ENCODE peak calls at places on chromosomes 1 and 21, in eight cellular contexts. N is tibial artery, A is adrenal gland, U is mammary epithelial cell, W is neural progenitor cell, E is right cardiac atrium, C is MM.1S, Q is dorsolateral prefrontal cortex. F is an unnamed sample.

GRCh38 chr1:235011064-235011598 is 117.5 kb downstream of the TOMM20 start:
- DNase-seq in W (no peak), C (no peak), E (no peak), Q (no peak), U (no peak), A (no peak), N (no peak), F (no peak)

GRCh38 chr1:64073705-64074104 is 129.7 kb upstream of the UBE2U start:
- DNase-seq in W (peak; percentile 49), C (no peak), E (no peak), N (no peak), Q (no peak), A (peak; percentile 65), U (peak; percentile 64), F (no peak)

GRCh38 chr1:29311352-29312030 is 75.2 kb downstream of the PTPRU start:
- DNase-seq in C (no peak), A (no peak), Q (no peak), E (no peak), U (no peak), N (no peak), W (no peak), F (no peak)

GRCh38 chr1:207181838-207182237 is 77.8 kb downstream of the C4BPA start:
- DNase-seq in N (no peak), C (no peak), U (peak; percentile 44), Q (no peak), W (no peak), E (no peak), A (no peak), F (no peak)

GRCh38 chr1:110524311-110525249 is 5.6 kb upstream of the KCNA10 start:
- DNase-seq in Q (peak; percentile 76), E (no peak), U (peak; percentile 41), C (peak; percentile 42), A (peak; percentile 27), W (peak; percentile 83), N (no peak), F (no peak)

GRCh38 chr1:7549277-7549676 is 221.8 kb upstream of the VAMP3 start:
- DNase-seq in E (no peak), A (no peak), U (peak; percentile 89), N (no peak), W (no peak), Q (no peak), C (no peak), F (no peak)

GRCh38 chr1:71587961-71588360 is 507.1 kb upstream of the ZRANB2 start:
- DNase-seq in U (peak; percentile 18), A (no peak), E (no peak), C (peak; percentile 32), W (peak; percentile 11), Q (no peak), N (no peak), F (no peak)

GRCh38 chr1:233543338-233544255 is 70.3 kb upstream of the KCNK1 start:
- DNase-seq in Q (peak; percentile 77), C (no peak), W (no peak), U (peak; percentile 98), A (peak; percentile 91), N (no peak), E (peak; percentile 14), F (no peak)

GRCh38 chr1:35449334-35450008 is 107.7 kb downstream of the KIAA0319L start:
- DNase-seq in N (no peak), E (no peak), Q (no peak), U (peak; percentile 96), A (peak; percentile 79), W (no peak), C (no peak), F (no peak)

GRCh38 chr1:17292299-17293198 is 15.4 kb upstream of the PADI4 start:
- DNase-seq in E (no peak), N (no peak), C (no peak), U (peak; percentile 77), A (no peak), Q (no peak), W (no peak), F (no peak)

GRCh38 chr21:32474179-32475059 is 61.9 kb downstream of the EVA1C start:
- DNase-seq in C (no peak), W (no peak), E (no peak), U (peak; percentile 12), A (no peak), N (no peak), Q (no peak), F (no peak)

GRCh38 chr21:32477424-32477745 is 64.9 kb downstream of the EVA1C start:
- DNase-seq in Q (no peak), A (no peak), U (no peak), N (no peak), C (no peak), E (no peak), W (no peak), F (no peak)

GRCh38 chr21:32472890-32473765 is 60.6 kb downstream of the EVA1C start:
- DNase-seq in A (no peak), N (no peak), C (no peak), Q (no peak), W (no peak), E (no peak), U (no peak), F (no peak)

GRCh38 chr21:32476661-32477423 is 64.3 kb downstream of the EVA1C start:
- DNase-seq in A (no peak), U (no peak), E (no peak), N (no peak), Q (no peak), W (no peak), C (no peak), F (no peak)

DNA sequence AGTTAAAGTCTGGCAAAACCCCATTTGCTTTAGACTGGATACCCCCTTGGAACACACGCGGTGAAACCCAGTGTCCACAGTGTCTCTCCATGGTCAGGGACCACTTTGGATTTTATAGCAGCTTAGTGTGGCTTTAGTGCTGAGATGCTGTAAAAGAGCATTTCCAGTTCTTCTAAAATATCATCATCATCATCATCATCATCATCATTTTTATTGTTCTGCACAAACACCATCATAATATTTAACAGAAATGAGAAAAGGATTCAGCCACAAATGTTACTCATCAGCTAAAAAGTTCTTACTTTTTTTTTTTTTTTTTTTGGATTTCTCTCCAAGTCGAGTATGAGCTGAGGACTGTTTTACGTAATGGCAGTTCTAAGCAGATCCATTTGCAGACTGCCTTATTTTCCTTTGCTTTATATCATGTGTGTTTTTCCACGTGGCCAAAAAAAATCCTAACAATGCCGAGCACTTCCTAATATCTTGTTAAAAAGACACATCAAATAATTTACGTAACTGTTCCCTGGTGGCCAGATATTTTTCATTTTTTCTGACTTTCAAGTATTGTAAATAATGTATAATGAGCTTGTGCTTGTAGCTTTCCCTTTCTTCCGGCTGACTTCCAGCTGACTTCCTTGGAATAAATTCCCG is 62.8 kb downstream of the EVA1C start:
- DNase-seq in W (no peak), A (no peak), Q (no peak), U (no peak), N (no peak), E (no peak), C (no peak), F (no peak)
- H3K27ac ChIP-seq in W (no peak overlapping the region), A (no peak overlapping the region), Q (no peak overlapping the region), U (no peak overlapping the region), N (peak overlapping the region; percentile 14), E (no peak overlapping the region), C (no peak overlapping the region), F (no peak overlapping the region)

GRCh38 chr1:19468397-19468956 is 16.9 kb downstream of the CAPZB start:
- DNase-seq in N (no peak), C (no peak), A (peak; percentile 46), W (no peak), Q (no peak), U (no peak), E (peak; percentile 58), F (no peak)
- H3K27ac ChIP-seq in N (peak overlapping the region; percentile 52), C (no peak overlapping the region), A (peak overlapping the region; percentile 57), W (no peak overlapping the region), Q (peak overlapping the region; percentile 2), U (no peak overlapping the region), E (no peak overlapping the region), F (peak overlapping the region; percentile 44)

DNA sequence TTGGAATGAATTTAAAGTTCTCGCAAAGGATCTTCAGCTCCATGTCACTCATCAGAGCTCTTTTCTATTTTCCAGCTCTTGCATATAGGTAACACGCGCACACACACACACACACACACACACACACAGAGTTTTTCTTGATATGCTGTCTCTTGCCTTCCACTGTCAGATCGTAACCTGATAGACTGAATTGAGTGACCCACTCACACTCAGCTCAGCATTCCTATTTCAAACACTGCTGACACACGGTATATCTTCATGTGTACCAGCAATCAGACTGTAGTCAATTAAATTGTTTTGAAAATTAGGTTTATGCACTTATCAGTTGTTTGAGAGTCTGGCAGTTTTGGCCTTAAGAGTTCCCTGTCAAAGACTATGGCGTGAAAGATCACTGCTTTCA is 214.2 kb downstream of the PBX1 start:
- DNase-seq in W (no peak), C (no peak), A (no peak), N (no peak), Q (no peak), U (no peak), E (no peak), F (no peak)
- H3K27ac ChIP-seq in W (no peak overlapping the region), C (no peak overlapping the region), A (peak overlapping the region; percentile 22), N (peak overlapping the region; percentile 72), Q (no peak overlapping the region), U (peak overlapping the region; percentile 62), E (peak overlapping the region; percentile 43), F (no peak overlapping the region)

GRCh38 chr1:151491641-151492040 is 19.5 kb upstream of the CGN start:
- DNase-seq in Q (no peak), N (no peak), E (no peak), C (no peak), W (no peak), U (no peak), A (no peak), F (no peak)
- H3K27ac ChIP-seq in Q (no peak overlapping the region), N (no peak overlapping the region), E (no peak overlapping the region), C (no peak overlapping the region), W (no peak overlapping the region), U (no peak overlapping the region), A (no peak overlapping the region), F (no peak overlapping the region)

DNA sequence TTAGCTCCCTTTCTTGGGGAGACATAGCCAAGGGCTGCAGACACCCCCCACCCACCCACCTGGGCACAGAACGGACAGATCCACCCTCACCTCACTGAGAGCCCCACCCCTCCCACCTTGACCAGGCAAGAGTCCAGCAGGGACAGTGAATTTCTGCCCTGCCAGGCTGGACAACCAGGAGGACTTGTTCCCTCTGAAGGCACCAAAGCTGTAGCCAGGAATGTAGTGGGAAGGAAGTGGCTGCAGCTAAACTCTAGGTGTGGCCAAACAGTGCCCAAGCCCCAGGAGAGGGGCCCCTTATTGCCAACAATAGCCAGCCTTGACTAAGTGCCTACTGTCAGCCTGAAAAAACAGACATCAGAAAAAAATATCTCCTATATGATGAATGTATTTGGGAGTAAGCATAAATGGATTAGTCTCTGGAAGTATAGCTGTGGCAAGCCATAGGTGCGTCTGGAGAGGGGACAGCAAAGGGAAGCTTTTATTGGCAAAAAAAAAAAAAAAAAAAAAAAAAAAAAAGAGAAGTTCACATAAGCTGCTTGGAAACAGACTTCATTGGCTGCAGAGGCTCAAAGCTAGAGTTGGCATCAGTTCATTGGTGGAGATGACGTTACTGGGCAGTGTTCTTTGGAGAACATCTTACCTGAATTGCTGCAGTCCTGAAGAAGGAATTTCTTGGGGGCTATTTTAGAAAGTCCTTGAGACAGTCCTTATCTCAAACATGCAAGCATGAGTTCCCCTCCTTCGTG is 64.1 kb upstream of the TMEM51 start:
- DNase-seq in C (no peak), N (no peak), U (no peak), Q (no peak), A (no peak), E (no peak), W (no peak), F (no peak)
- H3K27ac ChIP-seq in C (no peak overlapping the region), N (peak overlapping the region; percentile 68), U (no peak overlapping the region), Q (no peak overlapping the region), A (no peak overlapping the region), E (no peak overlapping the region), W (no peak overlapping the region), F (no peak overlapping the region)

F was measured in substantia nigra.